ENCODE peak calls at places on chromosomes 3 and 15, in seven cellular contexts. One of them, this sample, is unnamed.
A peak's percentile ranks its signal among the peaks of the same experiment; 100 is the strongest.

GRCh38 chr3:25463850-25464418 is 35.9 kb downstream of the RARB start:
- DNase-seq in HCT116: no peak
- DNase-seq in HepG2: no peak
- DNase-seq in H1: no peak
- DNase-seq in Panc1: no peak
- DNase-seq in GM12878: no peak
- DNase-seq in K562: no peak
- DNase-seq in this sample: no peak

GRCh38 chr3:142646020-142646783 is 50.0 kb downstream of the PLS1 start:
- DNase-seq in Panc1: no peak
- DNase-seq in H1: no peak
- DNase-seq in HCT116: no peak
- DNase-seq in GM12878: no peak
- DNase-seq in HepG2: no peak
- DNase-seq in K562: no peak
- DNase-seq in this sample: no peak

GRCh38 chr15:68512578-68512977 is 66.2 kb upstream of the CORO2B start:
- DNase-seq in K562: no peak
- DNase-seq in Panc1: no peak
- DNase-seq in HCT116: no peak
- DNase-seq in H1: no peak
- DNase-seq in HepG2: no peak
- DNase-seq in GM12878: no peak
- DNase-seq in this sample: no peak

GRCh38 chr15:70528816-70529215 is 234.5 kb downstream of the UACA start:
- DNase-seq in H1: no peak
- DNase-seq in K562: no peak
- DNase-seq in GM12878: no peak
- DNase-seq in HCT116: no peak
- DNase-seq in Panc1: no peak
- DNase-seq in HepG2: no peak
- DNase-seq in this sample: no peak

GRCh38 chr3:171606151-171606751 is 146.0 kb upstream of the TNIK start:
- DNase-seq in HCT116: no peak
- DNase-seq in GM12878: no peak
- DNase-seq in H1: no peak
- DNase-seq in K562: peak; percentile 22
- DNase-seq in HepG2: no peak
- DNase-seq in Panc1: no peak
- DNase-seq in this sample: no peak

GRCh38 chr3:17125738-17126137 is 241.0 kb downstream of the PLCL2 start:
- DNase-seq in GM12878: no peak
- DNase-seq in Panc1: no peak
- DNase-seq in K562: no peak
- DNase-seq in H1: no peak
- DNase-seq in HCT116: no peak
- DNase-seq in HepG2: no peak
- DNase-seq in this sample: no peak

GRCh38 chr3:105502333-105502732 is 135.6 kb downstream of the ALCAM start:
- DNase-seq in H1: no peak
- DNase-seq in Panc1: no peak
- DNase-seq in GM12878: no peak
- DNase-seq in HCT116: no peak
- DNase-seq in K562: no peak
- DNase-seq in HepG2: no peak
- DNase-seq in this sample: no peak

GRCh38 chr15:37695719-37696118 is 238.7 kb upstream of the TMCO5A start:
- DNase-seq in GM12878: no peak
- DNase-seq in HepG2: no peak
- DNase-seq in HCT116: no peak
- DNase-seq in Panc1: no peak
- DNase-seq in H1: no peak
- DNase-seq in K562: no peak
- DNase-seq in this sample: no peak

GRCh38 chr15:76059320-76060097 is at the start of gene TMEM266:
- DNase-seq in Panc1: no peak
- DNase-seq in H1: no peak
- DNase-seq in HCT116: no peak
- DNase-seq in HepG2: no peak
- DNase-seq in GM12878: no peak
- DNase-seq in K562: peak; percentile 73
- DNase-seq in this sample: peak; percentile 98

GRCh38 chr3:22089284-22089683 is 338.3 kb upstream of the ZNF385D start:
- DNase-seq in HepG2: peak; percentile 23
- DNase-seq in HCT116: no peak
- DNase-seq in Panc1: no peak
- DNase-seq in H1: no peak
- DNase-seq in GM12878: peak; percentile 34
- DNase-seq in K562: no peak
- DNase-seq in this sample: peak; percentile 6

GRCh38 chr15:40330368-40330836 is 6.9 kb downstream of the INAFM2 start:
- DNase-seq in Panc1: no peak
- DNase-seq in K562: peak; percentile 82
- DNase-seq in HCT116: no peak
- DNase-seq in GM12878: no peak
- DNase-seq in H1: no peak
- DNase-seq in HepG2: no peak
- DNase-seq in this sample: no peak

GRCh38 chr3:123610331-123610730 is 25.5 kb upstream of the HACD2 start:
- DNase-seq in HCT116: no peak
- DNase-seq in K562: no peak
- DNase-seq in H1: no peak
- DNase-seq in Panc1: no peak
- DNase-seq in GM12878: no peak
- DNase-seq in HepG2: no peak
- DNase-seq in this sample: no peak

GRCh38 chr15:22887157-22887951 is 48.9 kb downstream of the NIPA2 start:
- DNase-seq in GM12878: no peak
- DNase-seq in H1: no peak
- DNase-seq in HepG2: no peak
- DNase-seq in K562: peak; percentile 53
- DNase-seq in HCT116: no peak
- DNase-seq in Panc1: no peak
- DNase-seq in this sample: no peak

GRCh38 chr15:29269485-29270168 is at the start of gene NSMCE3:
- DNase-seq in HCT116: peak; percentile 65
- DNase-seq in HepG2: peak; percentile 60
- DNase-seq in GM12878: peak; percentile 96
- DNase-seq in Panc1: peak; percentile 48
- DNase-seq in K562: peak; percentile 87
- DNase-seq in H1: peak; percentile 39
- DNase-seq in this sample: peak; percentile 93

GRCh38 chr15:93271871-93272270 is 182.9 kb upstream of the RGMA start:
- DNase-seq in Panc1: no peak
- DNase-seq in GM12878: no peak
- DNase-seq in H1: no peak
- DNase-seq in HepG2: no peak
- DNase-seq in K562: no peak
- DNase-seq in HCT116: no peak
- DNase-seq in this sample: no peak

GRCh38 chr15:59622289-59622688 is 10.7 kb downstream of the GCNT3 start:
- DNase-seq in K562: peak; percentile 63
- DNase-seq in GM12878: no peak
- DNase-seq in HCT116: peak; percentile 42
- DNase-seq in Panc1: peak; percentile 45
- DNase-seq in H1: peak; percentile 21
- DNase-seq in HepG2: peak; percentile 79
- DNase-seq in this sample: peak; percentile 54

DNA sequence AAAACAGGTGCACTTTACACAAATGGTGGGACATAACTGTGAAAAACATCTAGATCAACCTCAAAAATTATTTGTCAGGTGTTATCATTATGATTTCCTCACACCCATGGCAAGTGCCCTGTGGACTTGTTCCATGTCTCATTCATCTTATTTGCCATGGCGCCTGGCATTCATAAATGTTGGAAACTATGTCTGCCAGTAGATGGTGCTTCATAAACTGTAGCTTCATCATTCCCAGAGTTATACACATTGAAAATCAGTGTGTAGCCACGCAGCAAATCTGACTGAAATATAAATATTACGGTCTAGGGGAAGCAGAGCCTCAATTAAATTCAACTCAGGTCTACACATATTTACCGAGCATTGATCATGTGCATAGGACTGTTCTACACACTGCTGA is 90.7 kb downstream of the IMPG2 start:
- DNase-seq in H1: no peak
- DNase-seq in Panc1: no peak
- DNase-seq in HepG2: peak; percentile 8
- DNase-seq in K562: no peak
- DNase-seq in GM12878: no peak
- DNase-seq in HCT116: no peak
- DNase-seq in this sample: no peak
- TF ChIP-seq SIN3A in H1: no peak
- TF ChIP-seq SIN3A in Panc1: no peak
- TF ChIP-seq SIN3A in HepG2: no peak
- TF ChIP-seq SIN3A in K562: no peak
- TF ChIP-seq SIN3A in GM12878: no peak
- TF ChIP-seq SIN3A in HCT116: no peak
- TF ChIP-seq SIN3A in this sample: no peak

GRCh38 chr3:177948716-177949422 is 587.4 kb upstream of the KCNMB2 start:
- DNase-seq in K562: no peak
- DNase-seq in H1: no peak
- DNase-seq in HepG2: no peak
- DNase-seq in GM12878: no peak
- DNase-seq in HCT116: no peak
- DNase-seq in Panc1: no peak
- DNase-seq in this sample: no peak

GRCh38 chr3:177945999-177946398 is 590.2 kb upstream of the KCNMB2 start:
- DNase-seq in H1: no peak
- DNase-seq in K562: no peak
- DNase-seq in GM12878: no peak
- DNase-seq in HepG2: no peak
- DNase-seq in Panc1: no peak
- DNase-seq in HCT116: no peak
- DNase-seq in this sample: no peak

GRCh38 chr3:177946515-177946914 is 589.7 kb upstream of the KCNMB2 start:
- DNase-seq in HepG2: no peak
- DNase-seq in GM12878: no peak
- DNase-seq in Panc1: no peak
- DNase-seq in K562: no peak
- DNase-seq in HCT116: no peak
- DNase-seq in H1: no peak
- DNase-seq in this sample: no peak

GRCh38 chr3:177947901-177948300 is 588.3 kb upstream of the KCNMB2 start:
- DNase-seq in H1: no peak
- DNase-seq in HepG2: no peak
- DNase-seq in Panc1: no peak
- DNase-seq in HCT116: no peak
- DNase-seq in GM12878: no peak
- DNase-seq in K562: no peak
- DNase-seq in this sample: no peak

DNA sequence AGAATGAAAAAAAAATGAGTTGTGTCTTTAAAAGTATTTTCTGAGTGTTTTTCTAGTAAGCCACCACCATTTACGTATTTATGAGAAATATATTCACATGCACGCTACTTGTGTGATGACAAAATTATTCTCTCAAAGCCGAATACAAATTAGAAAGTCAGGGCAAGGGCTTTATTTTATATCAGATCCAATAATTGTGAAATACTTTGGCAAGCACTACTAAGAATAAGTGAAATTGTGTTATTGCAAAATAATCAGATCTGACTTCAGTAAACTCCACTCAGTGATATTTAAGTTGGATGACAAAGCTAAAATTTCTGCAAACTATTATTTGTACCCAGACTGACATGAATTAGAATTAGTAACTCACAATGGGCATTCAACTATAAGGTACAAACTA is 589.3 kb upstream of the KCNMB2 start:
- DNase-seq in GM12878: no peak
- DNase-seq in K562: no peak
- DNase-seq in HepG2: no peak
- DNase-seq in H1: no peak
- DNase-seq in Panc1: no peak
- DNase-seq in HCT116: no peak
- DNase-seq in this sample: no peak
- TF ChIP-seq SIN3A in GM12878: no peak
- TF ChIP-seq SIN3A in K562: no peak
- TF ChIP-seq SIN3A in HepG2: no peak
- TF ChIP-seq SIN3A in H1: no peak
- TF ChIP-seq SIN3A in Panc1: no peak
- TF ChIP-seq SIN3A in HCT116: no peak
- TF ChIP-seq SIN3A in this sample: no peak

DNA sequence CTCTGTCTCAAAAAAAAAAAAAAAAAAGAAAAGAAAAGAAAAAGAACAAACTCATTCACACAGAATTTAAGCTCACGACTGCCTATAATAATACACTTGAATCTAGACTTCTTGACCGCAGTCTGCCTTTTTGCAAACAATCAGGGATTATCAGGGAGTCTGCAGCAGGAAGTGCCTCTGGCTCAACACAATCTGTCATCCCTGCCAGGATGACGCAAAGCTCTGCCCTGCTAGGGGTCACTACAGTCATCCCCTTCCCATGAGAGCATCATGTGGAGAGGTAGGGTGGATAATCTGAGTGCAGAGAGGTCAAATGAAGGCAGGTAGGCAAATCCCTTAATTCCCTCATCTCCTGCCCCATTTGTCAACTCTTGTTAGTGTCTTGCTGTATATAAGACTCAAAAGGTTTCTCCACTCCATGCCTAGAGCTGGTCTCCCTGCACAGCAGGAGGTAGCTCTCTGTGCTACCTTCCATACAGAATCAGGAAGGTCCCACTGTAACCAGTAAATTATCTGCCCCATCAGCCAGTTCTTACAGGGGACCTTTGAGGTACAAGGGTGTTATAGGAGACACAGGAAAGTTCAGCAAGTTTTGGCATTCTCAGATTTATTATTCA is 4.2 kb downstream of the UBAP1L start:
- DNase-seq in HCT116: no peak
- DNase-seq in HepG2: no peak
- DNase-seq in K562: peak; percentile 27
- DNase-seq in H1: no peak
- DNase-seq in Panc1: no peak
- DNase-seq in GM12878: no peak
- DNase-seq in this sample: peak; percentile 49
- TF ChIP-seq SIN3A in HCT116: no peak
- TF ChIP-seq SIN3A in HepG2: no peak
- TF ChIP-seq SIN3A in K562: no peak
- TF ChIP-seq SIN3A in H1: no peak
- TF ChIP-seq SIN3A in Panc1: no peak
- TF ChIP-seq SIN3A in GM12878: no peak
- TF ChIP-seq SIN3A in this sample: no peak

GRCh38 chr3:190430906-190431305 is 18.8 kb downstream of the TMEM207 start:
- DNase-seq in HepG2: no peak
- DNase-seq in K562: no peak
- DNase-seq in HCT116: no peak
- DNase-seq in GM12878: no peak
- DNase-seq in H1: no peak
- DNase-seq in Panc1: no peak
- DNase-seq in this sample: no peak

GRCh38 chr3:190433626-190434025 is 16.1 kb downstream of the TMEM207 start:
- DNase-seq in K562: no peak
- DNase-seq in Panc1: no peak
- DNase-seq in GM12878: no peak
- DNase-seq in HepG2: no peak
- DNase-seq in HCT116: no peak
- DNase-seq in H1: no peak
- DNase-seq in this sample: no peak

GRCh38 chr3:190435618-190436017 is 14.1 kb downstream of the TMEM207 start:
- DNase-seq in K562: no peak
- DNase-seq in Panc1: no peak
- DNase-seq in H1: no peak
- DNase-seq in HCT116: no peak
- DNase-seq in HepG2: no peak
- DNase-seq in GM12878: no peak
- DNase-seq in this sample: no peak

GRCh38 chr3:190432216-190432615 is 17.5 kb downstream of the TMEM207 start:
- DNase-seq in H1: no peak
- DNase-seq in HepG2: no peak
- DNase-seq in GM12878: no peak
- DNase-seq in K562: no peak
- DNase-seq in Panc1: no peak
- DNase-seq in HCT116: no peak
- DNase-seq in this sample: no peak

GRCh38 chr3:190436356-190436755 is 13.3 kb downstream of the TMEM207 start:
- DNase-seq in H1: no peak
- DNase-seq in GM12878: no peak
- DNase-seq in Panc1: no peak
- DNase-seq in HCT116: no peak
- DNase-seq in K562: no peak
- DNase-seq in HepG2: no peak
- DNase-seq in this sample: no peak
- TF ChIP-seq SIN3A in H1: no peak
- TF ChIP-seq SIN3A in GM12878: no peak
- TF ChIP-seq SIN3A in Panc1: no peak
- TF ChIP-seq SIN3A in HCT116: no peak
- TF ChIP-seq SIN3A in K562: no peak
- TF ChIP-seq SIN3A in HepG2: no peak
- TF ChIP-seq SIN3A in this sample: no peak